ENCODE peak calls at places on chromosomes 2 and 18, in six cellular contexts. M is hypothalamus, A is IMR-90, T is SW 1271, S is renal cortical epithelial cell, O is Panc1. L is an unnamed sample.

GRCh38 chr2:222100704-222101103 is 198.1 kb downstream of the PAX3 start:
- DNase-seq in M (no peak), A (no peak), T (no peak), S (no peak), O (no peak), L (no peak)

GRCh38 chr2:24209389-24210105 is 34.7 kb downstream of the FAM228A start:
- DNase-seq in M (no peak), A (no peak), T (no peak), S (no peak), O (no peak), L (no peak)

GRCh38 chr18:76425299-76426101 is 69.5 kb downstream of the ZNF516 start:
- DNase-seq in M (no peak), A (peak; percentile 52), T (no peak), S (peak; percentile 36), O (no peak), L (no peak)

GRCh38 chr2:12120281-12121150 is 374.1 kb downstream of the LPIN1 start:
- DNase-seq in M (no peak), A (peak; percentile 80), T (no peak), S (no peak), O (no peak), L (no peak)

GRCh38 chr2:1869987-1870386 is 125.7 kb upstream of the PXDN start:
- DNase-seq in M (no peak), A (no peak), T (no peak), S (peak; percentile 68), O (no peak), L (no peak)

GRCh38 chr18:12741351-12741750 is 38.5 kb downstream of the PSMG2 start:
- DNase-seq in M (no peak), A (peak; percentile 49), T (no peak), S (peak; percentile 18), O (peak; percentile 69), L (no peak)

GRCh38 chr2:100142393-100142792 is at the start of gene AFF3:
- DNase-seq in M (no peak), A (no peak), T (no peak), S (no peak), O (no peak), L (no peak)

GRCh38 chr2:57720728-57721627 is 325.6 kb upstream of the VRK2 start:
- DNase-seq in M (no peak), A (peak; percentile 52), T (peak; percentile 61), S (peak; percentile 63), O (peak; percentile 65), L (peak; percentile 54)

GRCh38 chr18:59837586-59837985 is 62.2 kb upstream of the PMAIP1 start:
- DNase-seq in M (no peak), A (peak; percentile 67), T (peak; percentile 47), S (peak; percentile 61), O (peak; percentile 81), L (no peak)

GRCh38 chr2:46701152-46701551 is 214.5 kb downstream of the MCFD2 start:
- DNase-seq in M (no peak), A (peak; percentile 72), T (no peak), S (peak; percentile 29), O (no peak), L (no peak)

GRCh38 chr2:201517094-201517493 is 65.6 kb downstream of the STRADB start:
- DNase-seq in M (no peak), A (peak; percentile 56), T (no peak), S (no peak), O (no peak), L (no peak)

L was measured in posterior cingulate gyrus.